ENCODE peak calls at places on chromosomes 11 and 22, in five cellular contexts. One of them, this sample, is unnamed.

GRCh38 chr22:50190182-50190951 is 4.7 kb downstream of the TRABD start:
- DNase-seq in osteoblast: peak
- DNase-seq in hepatocyte: peak
- DNase-seq in HFFc6: peak
- DNase-seq in progenitor cell of endocrine pancreas: no peak
- DNase-seq in this sample: no peak

GRCh38 chr11:122486793-122487495 is 168.6 kb upstream of the UBASH3B start:
- DNase-seq in osteoblast: no peak
- DNase-seq in hepatocyte: no peak
- DNase-seq in HFFc6: no peak
- DNase-seq in progenitor cell of endocrine pancreas: no peak
- DNase-seq in this sample: no peak

GRCh38 chr11:110786226-110786902 is 74.1 kb upstream of the ARHGAP20 start:
- DNase-seq in osteoblast: no peak
- DNase-seq in hepatocyte: no peak
- DNase-seq in HFFc6: no peak
- DNase-seq in progenitor cell of endocrine pancreas: no peak
- DNase-seq in this sample: no peak

GRCh38 chr11:79400717-79401330 is 40.0 kb downstream of the TENM4 start:
- DNase-seq in osteoblast: peak
- DNase-seq in hepatocyte: peak
- DNase-seq in HFFc6: peak
- DNase-seq in progenitor cell of endocrine pancreas: no peak
- DNase-seq in this sample: peak

GRCh38 chr11:69718147-69718546 is 14.3 kb upstream of the FGF19 start:
- DNase-seq in osteoblast: peak
- DNase-seq in hepatocyte: peak
- DNase-seq in HFFc6: peak
- DNase-seq in progenitor cell of endocrine pancreas: peak
- DNase-seq in this sample: peak

GRCh38 chr22:18044548-18045271 is 20.3 kb upstream of the MICAL3 start:
- DNase-seq in osteoblast: peak
- DNase-seq in hepatocyte: no peak
- DNase-seq in HFFc6: no peak
- DNase-seq in progenitor cell of endocrine pancreas: no peak
- DNase-seq in this sample: no peak

GRCh38 chr11:122168218-122168617 is 52.2 kb upstream of the BLID start:
- DNase-seq in osteoblast: no peak
- DNase-seq in hepatocyte: no peak
- DNase-seq in HFFc6: no peak
- DNase-seq in progenitor cell of endocrine pancreas: no peak
- DNase-seq in this sample: no peak

GRCh38 chr11:28792856-28793255 is 684.7 kb downstream of the METTL15 start:
- DNase-seq in osteoblast: no peak
- DNase-seq in hepatocyte: no peak
- DNase-seq in HFFc6: no peak
- DNase-seq in progenitor cell of endocrine pancreas: no peak
- DNase-seq in this sample: no peak

GRCh38 chr11:132409591-132410375 is 1039.4 kb downstream of the NTM start:
- DNase-seq in osteoblast: peak
- DNase-seq in hepatocyte: no peak
- DNase-seq in HFFc6: no peak
- DNase-seq in progenitor cell of endocrine pancreas: no peak
- DNase-seq in this sample: no peak

GRCh38 chr11:12888525-12889158 is 120.5 kb upstream of the RASSF10 start:
- DNase-seq in osteoblast: peak
- DNase-seq in hepatocyte: peak
- DNase-seq in HFFc6: peak
- DNase-seq in progenitor cell of endocrine pancreas: peak
- DNase-seq in this sample: peak

GRCh38 chr11:113397212-113397611 is 9.6 kb downstream of the ANKK1 start:
- DNase-seq in osteoblast: peak
- DNase-seq in hepatocyte: no peak
- DNase-seq in HFFc6: no peak
- DNase-seq in progenitor cell of endocrine pancreas: no peak
- DNase-seq in this sample: no peak

GRCh38 chr11:70933986-70934583 is 318.3 kb downstream of the SHANK2 start:
- DNase-seq in osteoblast: no peak
- DNase-seq in hepatocyte: no peak
- DNase-seq in HFFc6: no peak
- DNase-seq in progenitor cell of endocrine pancreas: no peak
- DNase-seq in this sample: no peak

GRCh38 chr11:115168229-115168671 is 336.0 kb downstream of the CADM1 start:
- DNase-seq in osteoblast: no peak
- DNase-seq in hepatocyte: no peak
- DNase-seq in HFFc6: no peak
- DNase-seq in progenitor cell of endocrine pancreas: no peak
- DNase-seq in this sample: no peak

GRCh38 chr11:119065369-119065768 is 2.2 kb upstream of the VPS11 start:
- DNase-seq in osteoblast: peak
- DNase-seq in hepatocyte: no peak
- DNase-seq in HFFc6: peak
- DNase-seq in progenitor cell of endocrine pancreas: no peak
- DNase-seq in this sample: no peak

GRCh38 chr11:89491141-89491690 is at the start of gene NOX4:
- DNase-seq in osteoblast: peak
- DNase-seq in hepatocyte: peak
- DNase-seq in HFFc6: peak
- DNase-seq in progenitor cell of endocrine pancreas: peak
- DNase-seq in this sample: peak

GRCh38 chr11:58898106-58898505 is 41.2 kb upstream of the GLYATL1 start:
- DNase-seq in osteoblast: no peak
- DNase-seq in hepatocyte: no peak
- DNase-seq in HFFc6: no peak
- DNase-seq in progenitor cell of endocrine pancreas: no peak
- DNase-seq in this sample: no peak

GRCh38 chr11:46121328-46121723 is at the start of gene PHF21A:
- DNase-seq in osteoblast: peak
- DNase-seq in hepatocyte: peak
- DNase-seq in HFFc6: peak
- DNase-seq in progenitor cell of endocrine pancreas: peak
- DNase-seq in this sample: peak

GRCh38 chr11:119356349-119357031 is 10.0 kb upstream of the MFRP start:
- DNase-seq in osteoblast: peak
- DNase-seq in hepatocyte: peak
- DNase-seq in HFFc6: peak
- DNase-seq in progenitor cell of endocrine pancreas: peak
- DNase-seq in this sample: peak

GRCh38 chr22:47837703-47838102 is 1075.3 kb downstream of the TBC1D22A start:
- DNase-seq in osteoblast: no peak
- DNase-seq in hepatocyte: peak
- DNase-seq in HFFc6: peak
- DNase-seq in progenitor cell of endocrine pancreas: no peak
- DNase-seq in this sample: no peak

GRCh38 chr11:69791266-69791665 is 16.1 kb upstream of the FGF4 start:
- DNase-seq in osteoblast: no peak
- DNase-seq in hepatocyte: peak
- DNase-seq in HFFc6: peak
- DNase-seq in progenitor cell of endocrine pancreas: no peak
- DNase-seq in this sample: no peak

GRCh38 chr11:115316682-115317081 is 187.5 kb downstream of the CADM1 start:
- DNase-seq in osteoblast: no peak
- DNase-seq in hepatocyte: no peak
- DNase-seq in HFFc6: no peak
- DNase-seq in progenitor cell of endocrine pancreas: no peak
- DNase-seq in this sample: no peak

GRCh38 chr11:73295259-73295995 is 12.6 kb upstream of the ARHGEF17 start:
- DNase-seq in osteoblast: peak
- DNase-seq in hepatocyte: peak
- DNase-seq in HFFc6: peak
- DNase-seq in progenitor cell of endocrine pancreas: peak
- DNase-seq in this sample: peak

GRCh38 chr22:24707477-24707816 is 67.1 kb downstream of the PIWIL3 start:
- DNase-seq in osteoblast: peak
- DNase-seq in hepatocyte: no peak
- DNase-seq in HFFc6: no peak
- DNase-seq in progenitor cell of endocrine pancreas: no peak
- DNase-seq in this sample: no peak

GRCh38 chr11:30487200-30487898 is 98.8 kb downstream of the MPPED2 start:
- DNase-seq in osteoblast: no peak
- DNase-seq in hepatocyte: no peak
- DNase-seq in HFFc6: no peak
- DNase-seq in progenitor cell of endocrine pancreas: no peak
- DNase-seq in this sample: no peak

GRCh38 chr22:48827904-48828555 is 999.6 kb downstream of the BRD1 start:
- DNase-seq in osteoblast: no peak
- DNase-seq in hepatocyte: no peak
- DNase-seq in HFFc6: no peak
- DNase-seq in progenitor cell of endocrine pancreas: no peak
- DNase-seq in this sample: no peak

GRCh38 chr11:32706985-32707736 is 87.3 kb downstream of the CCDC73 start:
- DNase-seq in osteoblast: peak
- DNase-seq in hepatocyte: peak
- DNase-seq in HFFc6: peak
- DNase-seq in progenitor cell of endocrine pancreas: no peak
- DNase-seq in this sample: no peak

GRCh38 chr11:10407749-10408472 is 47.2 kb upstream of the AMPD3 start:
- DNase-seq in osteoblast: no peak
- DNase-seq in hepatocyte: no peak
- DNase-seq in HFFc6: no peak
- DNase-seq in progenitor cell of endocrine pancreas: no peak
- DNase-seq in this sample: no peak

GRCh38 chr11:34600339-34601084 is 20.4 kb upstream of the EHF start:
- DNase-seq in osteoblast: no peak
- DNase-seq in hepatocyte: peak
- DNase-seq in HFFc6: no peak
- DNase-seq in progenitor cell of endocrine pancreas: peak
- DNase-seq in this sample: no peak

GRCh38 chr11:67615455-67616430 is 9.0 kb downstream of the NDUFV1 start:
- DNase-seq in osteoblast: peak
- DNase-seq in hepatocyte: peak
- DNase-seq in HFFc6: no peak
- DNase-seq in progenitor cell of endocrine pancreas: no peak
- DNase-seq in this sample: peak
- TF ChIP-seq CTCF in osteoblast: peak
- TF ChIP-seq CTCF in hepatocyte: peak
- TF ChIP-seq CTCF in HFFc6: peak
- TF ChIP-seq CTCF in progenitor cell of endocrine pancreas: peak
- TF ChIP-seq CTCF in this sample: peak

DNA sequence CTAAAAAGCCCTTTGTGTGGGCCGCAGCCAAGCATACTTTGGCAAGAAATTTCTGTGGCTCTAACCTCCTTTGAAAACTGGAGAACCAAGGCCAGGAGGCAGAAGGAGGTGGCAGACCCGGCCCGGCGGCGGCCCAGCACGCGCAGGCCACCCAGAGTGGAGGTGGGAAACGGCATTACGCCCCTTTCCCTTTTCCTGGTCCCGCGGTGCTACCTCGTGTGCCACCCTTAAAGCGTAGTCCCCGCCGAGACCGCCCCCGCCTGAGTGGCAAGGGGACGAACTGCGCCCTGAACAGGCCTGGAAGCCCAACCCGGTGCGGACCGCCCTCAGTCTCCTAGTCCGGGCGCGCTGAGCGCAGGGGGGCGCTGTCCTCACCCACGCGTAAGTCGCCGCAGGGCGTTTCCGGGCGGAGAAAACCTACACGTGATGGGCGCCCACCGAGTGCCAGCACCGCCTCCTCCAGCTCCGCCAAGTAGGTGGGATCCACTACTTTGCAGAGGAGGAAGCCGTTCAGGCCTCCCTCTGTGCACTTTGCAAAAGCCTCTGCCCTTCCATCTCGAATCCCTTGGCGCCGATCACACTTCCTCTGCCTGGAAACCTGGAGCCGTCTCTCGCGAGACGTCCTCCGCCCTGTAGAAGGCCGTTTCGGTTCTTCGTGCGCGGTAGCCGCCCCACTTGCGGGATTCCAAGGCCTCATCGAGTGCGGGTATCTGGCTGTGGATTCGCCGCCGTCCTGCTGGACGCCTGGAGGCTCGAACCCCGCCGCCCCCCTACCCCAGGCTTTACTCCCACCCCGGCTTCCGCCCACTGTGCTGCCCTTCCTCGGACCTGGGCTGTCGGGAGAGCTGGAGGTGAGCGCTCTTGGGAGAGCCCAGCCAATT is at the start of gene ACCS:
- DNase-seq in osteoblast: peak
- DNase-seq in hepatocyte: peak
- DNase-seq in HFFc6: peak
- DNase-seq in progenitor cell of endocrine pancreas: peak
- DNase-seq in this sample: peak
- TF ChIP-seq CTCF in osteoblast: peak
- TF ChIP-seq CTCF in hepatocyte: peak
- TF ChIP-seq CTCF in HFFc6: peak
- TF ChIP-seq CTCF in progenitor cell of endocrine pancreas: peak
- TF ChIP-seq CTCF in this sample: peak

GRCh38 chr22:23557036-23557435 is 23.1 kb downstream of the IGLL1 start:
- DNase-seq in osteoblast: no peak
- DNase-seq in hepatocyte: no peak
- DNase-seq in HFFc6: no peak
- DNase-seq in progenitor cell of endocrine pancreas: no peak
- DNase-seq in this sample: no peak
- TF ChIP-seq CTCF in osteoblast: no peak
- TF ChIP-seq CTCF in hepatocyte: no peak
- TF ChIP-seq CTCF in HFFc6: no peak
- TF ChIP-seq CTCF in progenitor cell of endocrine pancreas: no peak
- TF ChIP-seq CTCF in this sample: no peak

GRCh38 chr22:38228326-38228872 is 26.6 kb downstream of the MAFF start:
- DNase-seq in osteoblast: no peak
- DNase-seq in hepatocyte: no peak
- DNase-seq in HFFc6: no peak
- DNase-seq in progenitor cell of endocrine pancreas: no peak
- DNase-seq in this sample: no peak

GRCh38 chr22:38228873-38229740 is 27.3 kb downstream of the MAFF start:
- DNase-seq in osteoblast: peak
- DNase-seq in hepatocyte: no peak
- DNase-seq in HFFc6: peak
- DNase-seq in progenitor cell of endocrine pancreas: no peak
- DNase-seq in this sample: no peak

GRCh38 chr22:38230916-38231315 is 29.1 kb downstream of the MAFF start:
- DNase-seq in osteoblast: peak
- DNase-seq in hepatocyte: no peak
- DNase-seq in HFFc6: no peak
- DNase-seq in progenitor cell of endocrine pancreas: no peak
- DNase-seq in this sample: no peak

GRCh38 chr22:38232196-38232595 is 30.4 kb downstream of the MAFF start:
- DNase-seq in osteoblast: peak
- DNase-seq in hepatocyte: no peak
- DNase-seq in HFFc6: no peak
- DNase-seq in progenitor cell of endocrine pancreas: no peak
- DNase-seq in this sample: no peak

DNA sequence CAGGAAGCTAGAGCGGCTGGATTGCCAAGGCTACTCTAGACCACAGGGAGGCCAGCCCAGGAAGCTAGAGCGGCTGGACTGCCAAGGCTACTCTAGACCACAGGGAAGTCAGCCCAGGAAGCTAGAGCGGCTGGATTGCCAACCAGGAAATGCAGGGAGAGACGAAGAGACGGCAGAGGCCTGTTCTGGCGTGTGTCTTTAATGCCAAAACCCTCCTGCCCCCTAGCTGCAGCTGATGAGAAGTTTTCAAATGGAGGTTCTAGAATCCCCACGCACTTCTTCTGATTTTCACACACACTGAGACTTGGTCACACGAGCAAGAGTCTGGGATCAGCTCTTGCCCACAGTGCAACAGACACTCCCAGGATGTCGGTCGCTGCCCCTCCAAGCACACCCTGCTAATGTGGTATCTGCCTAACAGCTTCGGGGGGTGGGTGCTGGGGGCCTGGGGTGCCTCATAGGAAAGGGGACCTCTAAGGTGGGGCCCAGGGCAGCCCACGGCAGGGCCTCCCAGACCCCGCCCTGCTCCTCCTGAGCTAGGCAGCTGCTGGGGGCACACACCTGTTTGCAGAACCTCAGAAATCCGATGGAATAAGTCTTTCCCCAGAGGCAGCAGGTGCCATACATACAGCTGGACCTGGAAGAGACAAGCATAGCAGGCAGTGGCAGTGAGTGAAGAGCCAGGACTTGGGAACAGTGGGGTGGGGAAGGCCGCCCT is 28.5 kb downstream of the MAFF start:
- DNase-seq in osteoblast: peak
- DNase-seq in hepatocyte: peak
- DNase-seq in HFFc6: no peak
- DNase-seq in progenitor cell of endocrine pancreas: no peak
- DNase-seq in this sample: no peak
- TF ChIP-seq CTCF in osteoblast: peak
- TF ChIP-seq CTCF in hepatocyte: peak
- TF ChIP-seq CTCF in HFFc6: peak
- TF ChIP-seq CTCF in progenitor cell of endocrine pancreas: peak
- TF ChIP-seq CTCF in this sample: no peak